ENCODE peak calls at places on chromosome 6, in six cellular contexts. M, Q, F, A, C and X are unnamed samples.
A peak's percentile ranks its signal among the peaks of the same experiment; 100 is the strongest.

GRCh38 chr6:125944434-125944816 is 12.1 kb upstream of the HINT3 start:
- DNase-seq in M (peak; percentile 74), Q (no peak), F (peak; percentile 78), A (peak; percentile 59), C (peak; percentile 89), X (no peak)

GRCh38 chr6:46105568-46105967 is 24.2 kb upstream of the ENPP4 start:
- DNase-seq in M (no peak), Q (no peak), F (no peak), A (no peak), C (no peak), X (no peak)

GRCh38 chr6:169097336-169098052 is 156.2 kb downstream of the THBS2 start:
- DNase-seq in M (no peak), Q (no peak), F (peak; percentile 100), A (peak; percentile 69), C (no peak), X (no peak)

GRCh38 chr6:116256694-116257093 is 2.8 kb upstream of the TSPYL4 start:
- DNase-seq in M (no peak), Q (no peak), F (no peak), A (no peak), C (no peak), X (no peak)

GRCh38 chr6:80382796-80383195 is 276.3 kb downstream of the BCKDHB start:
- DNase-seq in M (no peak), Q (no peak), F (peak; percentile 66), A (no peak), C (no peak), X (no peak)

GRCh38 chr6:164013480-164014208 is 599.1 kb downstream of the QKI start:
- DNase-seq in M (no peak), Q (no peak), F (no peak), A (no peak), C (no peak), X (no peak)

GRCh38 chr6:77015350-77015749 is 447.9 kb downstream of the HTR1B start:
- DNase-seq in M (no peak), Q (no peak), F (peak; percentile 53), A (peak; percentile 63), C (no peak), X (no peak)

GRCh38 chr6:121158438-121158837 is 175.8 kb downstream of the TBC1D32 start:
- DNase-seq in M (no peak), Q (no peak), F (no peak), A (peak; percentile 12), C (no peak), X (no peak)

GRCh38 chr6:158787395-158787794 is 31.8 kb downstream of the EZR start:
- DNase-seq in M (no peak), Q (no peak), F (no peak), A (no peak), C (no peak), X (no peak)

GRCh38 chr6:49423817-49424216 is 39.2 kb downstream of the MMUT start:
- DNase-seq in M (no peak), Q (no peak), F (no peak), A (no peak), C (no peak), X (no peak)

GRCh38 chr6:149438855-149439254 is 38.8 kb downstream of the SUMO4 start:
- DNase-seq in M (no peak), Q (no peak), F (no peak), A (no peak), C (no peak), X (peak; percentile 43)

GRCh38 chr6:130742282-130742681 is 84.9 kb upstream of the SMLR1 start:
- DNase-seq in M (no peak), Q (no peak), F (no peak), A (peak; percentile 17), C (no peak), X (no peak)

GRCh38 chr6:98636941-98637340 is 197.4 kb upstream of the POU3F2 start:
- DNase-seq in M (no peak), Q (no peak), F (no peak), A (no peak), C (no peak), X (no peak)

GRCh38 chr6:84026721-84027164 is 6.8 kb upstream of the MRAP2 start:
- DNase-seq in M (no peak), Q (no peak), F (no peak), A (peak; percentile 12), C (no peak), X (no peak)

DNA sequence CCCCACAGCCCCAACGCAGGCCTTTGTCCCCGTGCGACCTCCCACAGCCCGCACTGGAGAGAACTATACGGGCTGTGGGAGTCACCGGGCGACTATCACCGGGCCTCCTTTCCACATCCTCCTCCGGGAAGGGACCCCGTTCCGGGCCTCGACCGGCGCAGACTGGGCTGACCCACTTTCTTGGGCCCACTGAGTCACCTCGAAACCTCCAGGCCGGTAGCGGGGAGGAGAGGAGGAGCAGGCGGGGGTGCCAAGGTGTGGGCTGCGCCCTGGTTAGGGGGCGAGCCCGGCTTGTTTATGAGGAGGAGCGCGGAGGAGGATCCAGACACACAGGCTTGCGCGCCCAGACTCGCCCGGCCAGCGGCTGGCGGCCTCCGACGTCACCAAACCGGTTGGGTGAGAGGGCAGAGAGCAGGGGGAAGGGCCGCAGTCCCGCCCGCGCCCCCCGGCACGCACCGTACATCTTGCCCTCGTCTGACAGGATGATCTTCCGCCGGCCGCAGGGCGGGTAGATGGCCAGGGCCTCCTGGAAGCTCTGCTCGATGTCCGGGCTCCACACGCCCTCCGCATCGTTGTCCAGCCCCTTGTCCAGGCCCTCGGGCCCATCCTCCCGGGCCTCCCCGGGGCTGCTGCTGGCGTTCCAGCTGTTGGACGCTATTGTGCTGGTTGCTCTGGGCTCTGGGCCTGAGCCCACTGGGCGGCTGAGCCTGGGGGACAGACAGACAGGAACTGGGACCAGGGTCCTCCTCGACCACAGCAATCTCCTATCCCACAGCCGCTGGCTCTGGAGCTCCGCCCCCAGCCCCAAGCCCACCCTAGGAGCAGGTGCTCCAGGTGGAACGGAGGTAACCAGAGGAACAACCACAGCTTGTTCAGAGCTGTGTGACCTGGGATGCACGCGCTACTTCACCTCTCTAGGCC is 10.6 kb downstream of the TEAD3 start:
- DNase-seq in M (peak; percentile 85), Q (no peak), F (no peak), A (no peak), C (no peak), X (no peak)
- H3K4me3 ChIP-seq in M (no peak overlapping the region), Q (no peak overlapping the region), F (no peak overlapping the region), A (no peak overlapping the region), C (no peak overlapping the region), X (no peak overlapping the region)

GRCh38 chr6:167157867-167158266 is at the start of gene GPR31:
- DNase-seq in M (no peak), Q (no peak), F (no peak), A (no peak), C (no peak), X (no peak)

GRCh38 chr6:167165887-167166471 is 8.2 kb upstream of the GPR31 start:
- DNase-seq in M (no peak), Q (no peak), F (no peak), A (no peak), C (no peak), X (no peak)

GRCh38 chr6:167162591-167162990 is 4.8 kb upstream of the GPR31 start:
- DNase-seq in M (no peak), Q (no peak), F (no peak), A (no peak), C (no peak), X (no peak)

GRCh38 chr6:167161895-167162467 is 4.2 kb upstream of the GPR31 start:
- DNase-seq in M (no peak), Q (no peak), F (no peak), A (no peak), C (no peak), X (no peak)

GRCh38 chr6:167163476-167164011 is 5.8 kb upstream of the GPR31 start:
- DNase-seq in M (no peak), Q (no peak), F (no peak), A (no peak), C (no peak), X (no peak)
- H3K4me3 ChIP-seq in M (no peak overlapping the region), Q (no peak overlapping the region), F (no peak overlapping the region), A (no peak overlapping the region), C (no peak overlapping the region), X (no peak overlapping the region)

DNA sequence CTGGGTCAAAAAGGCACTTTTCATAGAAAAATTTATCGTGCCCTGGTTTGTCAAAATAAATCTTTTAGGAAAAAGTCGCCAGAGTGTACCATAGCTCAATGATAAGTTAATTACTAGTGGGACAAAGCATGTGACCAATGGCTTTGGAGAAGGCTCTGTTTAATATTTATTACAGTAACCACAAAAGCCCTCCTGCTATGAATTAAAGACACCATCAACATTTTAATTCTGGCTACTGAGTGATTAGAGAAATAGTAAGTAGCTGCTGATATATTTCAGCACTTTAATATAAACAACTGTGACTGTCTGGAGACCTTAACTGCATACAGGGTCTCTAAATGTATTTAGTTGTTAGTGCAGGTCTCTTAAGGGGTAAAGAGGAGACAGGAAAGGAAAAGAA is 38.3 kb downstream of the KIF13A start:
- DNase-seq in M (no peak), Q (no peak), F (no peak), A (no peak), C (no peak), X (no peak)
- H3K4me3 ChIP-seq in M (no peak overlapping the region), Q (no peak overlapping the region), F (no peak overlapping the region), A (no peak overlapping the region), C (no peak overlapping the region), X (no peak overlapping the region)

DNA sequence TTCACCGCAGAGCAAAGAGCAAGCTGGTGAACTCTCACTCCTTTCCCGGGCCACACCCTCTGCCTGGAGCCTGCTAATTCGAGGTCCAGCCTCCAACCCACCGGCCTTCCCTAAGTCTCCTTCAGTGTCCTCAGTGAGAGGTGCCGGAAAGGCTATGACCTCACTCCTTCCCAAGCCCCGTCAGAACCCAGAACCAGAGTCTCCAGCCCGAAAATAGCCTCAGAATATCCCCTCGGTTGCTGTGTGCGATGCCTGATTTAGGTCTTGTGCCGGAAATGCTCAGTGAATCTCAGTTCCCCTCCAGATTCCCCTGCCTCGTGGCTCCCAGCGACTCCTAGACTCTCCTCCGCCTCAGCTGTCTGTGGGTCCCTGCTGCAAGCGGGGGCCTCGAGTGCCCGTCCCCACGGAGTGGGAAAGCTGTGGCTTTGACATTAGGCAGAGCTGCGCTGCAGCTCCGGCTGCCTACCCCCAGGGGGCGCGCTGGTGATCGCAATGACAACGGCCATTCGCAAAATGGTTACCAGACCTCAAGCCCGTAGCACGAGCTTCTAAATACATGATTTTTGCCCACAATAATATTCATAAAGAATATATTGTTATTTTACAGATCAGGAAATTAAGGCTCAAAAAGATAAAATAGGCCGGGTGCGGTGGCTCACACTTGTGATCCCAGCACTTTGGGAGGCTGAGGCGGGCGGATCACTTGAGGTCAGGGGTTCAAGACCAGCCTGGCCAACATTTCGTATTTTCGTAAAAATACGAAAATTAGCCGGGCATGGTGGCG is 4.2 kb upstream of the BNIP5 start:
- DNase-seq in M (peak; percentile 95), Q (peak; percentile 66), F (peak; percentile 67), A (peak; percentile 57), C (peak; percentile 78), X (peak; percentile 78)
- H3K4me3 ChIP-seq in M (no peak overlapping the region), Q (no peak overlapping the region), F (peak overlapping the region; percentile 9), A (peak overlapping the region; percentile 49), C (no peak overlapping the region), X (no peak overlapping the region)

GRCh38 chr6:136922680-136922996 is 537 bp downstream of the SLC35D3 start:
- DNase-seq in M (no peak), Q (no peak), F (no peak), A (no peak), C (no peak), X (no peak)
- H3K4me3 ChIP-seq in M (peak overlapping the region; percentile 18), Q (no peak overlapping the region), F (peak overlapping the region; percentile 52), A (peak overlapping the region; percentile 41), C (no peak overlapping the region), X (peak overlapping the region; percentile 31)

DNA sequence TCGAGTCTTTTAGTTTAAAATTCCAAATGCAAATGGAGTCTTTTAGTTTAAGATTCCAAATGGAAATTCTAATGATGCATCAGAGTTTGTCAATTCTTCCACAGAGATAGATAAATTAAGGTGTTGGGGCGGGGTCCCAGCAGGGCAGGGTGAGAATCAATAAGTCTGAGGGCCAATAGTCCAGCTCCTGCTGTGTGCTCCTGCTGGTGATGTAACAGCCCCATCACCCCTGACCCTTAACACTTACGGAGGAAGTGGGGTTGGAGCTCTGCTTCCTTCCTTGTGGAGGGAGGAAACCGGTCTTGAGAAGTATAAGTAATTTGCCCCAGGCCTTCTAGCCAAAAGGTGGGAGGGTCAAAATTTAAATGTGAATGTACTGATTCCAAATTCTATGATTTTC is 17.3 kb downstream of the ZBTB2 start:
- DNase-seq in M (no peak), Q (no peak), F (no peak), A (no peak), C (no peak), X (no peak)
- H3K4me3 ChIP-seq in M (no peak overlapping the region), Q (no peak overlapping the region), F (no peak overlapping the region), A (no peak overlapping the region), C (no peak overlapping the region), X (no peak overlapping the region)